ENCODE peak calls at places on chromosomes 16 and 17, in eight cellular contexts. I, J, W, N, X, Y, V and C are unnamed samples.
A peak's percentile ranks its signal among the peaks of the same experiment; 100 is the strongest.

GRCh38 chr17:78266231-78266631 is 34.8 kb downstream of the TMEM235 start:
- DNase-seq in I (no peak), J (no peak), W (no peak), N (peak; percentile 59), X (no peak), Y (no peak), V (no peak), C (no peak)

GRCh38 chr16:27199747-27200146 is 3.6 kb upstream of the KDM8 start:
- DNase-seq in I (no peak), J (no peak), W (no peak), N (no peak), X (no peak), Y (no peak), V (no peak), C (no peak)

GRCh38 chr17:44569459-44569858 is 12.2 kb downstream of the FZD2 start:
- DNase-seq in I (no peak), J (no peak), W (no peak), N (no peak), X (no peak), Y (no peak), V (no peak), C (no peak)

GRCh38 chr17:15493031-15493750 is 25.8 kb upstream of the CDRT4 start:
- DNase-seq in I (peak; percentile 29), J (no peak), W (no peak), N (no peak), X (no peak), Y (no peak), V (no peak), C (no peak)

GRCh38 chr16:87324411-87325275 is 7.5 kb upstream of the C16orf95 start:
- DNase-seq in I (peak; percentile 83), J (no peak), W (peak; percentile 67), N (peak; percentile 57), X (no peak), Y (no peak), V (peak; percentile 34), C (peak; percentile 33)

GRCh38 chr17:74042744-74043486 is 160.6 kb upstream of the RPL38 start:
- DNase-seq in I (peak; percentile 95), J (peak; percentile 32), W (peak; percentile 13), N (no peak), X (no peak), Y (no peak), V (peak; percentile 50), C (no peak)

GRCh38 chr16:17470002-17470870 is 524 bp downstream of the XYLT1 start:
- DNase-seq in I (no peak), J (no peak), W (peak; percentile 68), N (peak; percentile 50), X (no peak), Y (peak; percentile 30), V (peak; percentile 12), C (peak; percentile 27)

GRCh38 chr16:75263963-75264445 is 12.6 kb upstream of the BCAR1 start:
- DNase-seq in I (peak; percentile 59), J (no peak), W (peak; percentile 35), N (peak; percentile 57), X (no peak), Y (no peak), V (peak; percentile 15), C (peak; percentile 38)

GRCh38 chr16:11586375-11586855 is 304 bp downstream of the LITAF start:
- DNase-seq in I (no peak), J (no peak), W (no peak), N (no peak), X (no peak), Y (no peak), V (no peak), C (no peak)

GRCh38 chr16:50831751-50832150 is 89.9 kb downstream of the CYLD start:
- DNase-seq in I (no peak), J (no peak), W (no peak), N (no peak), X (no peak), Y (no peak), V (no peak), C (no peak)

GRCh38 chr16:29804455-29805231 is 1.7 kb upstream of the MAZ start:
- DNase-seq in I (peak; percentile 75), J (no peak), W (no peak), N (no peak), X (no peak), Y (no peak), V (peak; percentile 47), C (peak; percentile 89)

GRCh38 chr16:78738557-78738956 is 639.1 kb downstream of the WWOX start:
- DNase-seq in I (no peak), J (no peak), W (no peak), N (no peak), X (no peak), Y (no peak), V (no peak), C (no peak)

GRCh38 chr17:37458805-37459204 is 30.9 kb upstream of the DUSP14 start:
- DNase-seq in I (no peak), J (no peak), W (no peak), N (no peak), X (no peak), Y (no peak), V (peak; percentile 52), C (no peak)

GRCh38 chr16:30049871-30050270 is 15.7 kb upstream of the ALDOA start:
- DNase-seq in I (peak; percentile 40), J (no peak), W (no peak), N (no peak), X (no peak), Y (no peak), V (no peak), C (no peak)

GRCh38 chr16:80639636-80640035 is 98.8 kb downstream of the DYNLRB2 start:
- DNase-seq in I (no peak), J (no peak), W (no peak), N (no peak), X (no peak), Y (no peak), V (no peak), C (no peak)

GRCh38 chr16:12739738-12740137 is 63.9 kb downstream of the CPPED1 start:
- DNase-seq in I (no peak), J (no peak), W (no peak), N (no peak), X (no peak), Y (no peak), V (no peak), C (no peak)

GRCh38 chr16:89691986-89692569 is 5.6 kb downstream of the CDK10 start:
- DNase-seq in I (no peak), J (no peak), W (no peak), N (no peak), X (no peak), Y (no peak), V (no peak), C (no peak)

GRCh38 chr17:40323731-40324650 is 15.0 kb downstream of the RARA start:
- DNase-seq in I (no peak), J (no peak), W (no peak), N (peak; percentile 57), X (peak; percentile 78), Y (peak; percentile 78), V (peak; percentile 85), C (no peak)

GRCh38 chr16:27374231-27374793 is 27.7 kb upstream of the IL21R start:
- DNase-seq in I (no peak), J (no peak), W (no peak), N (no peak), X (no peak), Y (no peak), V (no peak), C (no peak)

GRCh38 chr16:73232555-73233422 is 184.9 kb upstream of the ZFHX3 start:
- DNase-seq in I (peak; percentile 24), J (peak; percentile 62), W (no peak), N (peak; percentile 40), X (no peak), Y (no peak), V (peak; percentile 91), C (no peak)

GRCh38 chr17:10702574-10702973 is 5.2 kb downstream of the ADPRM start:
- DNase-seq in I (no peak), J (no peak), W (no peak), N (no peak), X (no peak), Y (no peak), V (peak; percentile 33), C (no peak)

GRCh38 chr17:3594976-3595375 is 14.2 kb downstream of the TRPV1 start:
- DNase-seq in I (no peak), J (no peak), W (no peak), N (no peak), X (no peak), Y (no peak), V (no peak), C (no peak)

GRCh38 chr16:53841884-53842283 is 137.9 kb downstream of the FTO start:
- DNase-seq in I (no peak), J (no peak), W (no peak), N (no peak), X (no peak), Y (no peak), V (no peak), C (no peak)

GRCh38 chr16:75621170-75621477 is 2.0 kb downstream of the ADAT1 start:
- DNase-seq in I (peak; percentile 52), J (no peak), W (no peak), N (no peak), X (peak; percentile 36), Y (no peak), V (peak; percentile 64), C (no peak)

GRCh38 chr16:30458561-30459394 is 13.1 kb upstream of the SEPHS2 start:
- DNase-seq in I (no peak), J (no peak), W (no peak), N (no peak), X (no peak), Y (peak; percentile 38), V (no peak), C (peak; percentile 8)

GRCh38 chr17:35808240-35808961 is 883 bp upstream of the TAF15 start:
- DNase-seq in I (no peak), J (no peak), W (no peak), N (peak; percentile 31), X (no peak), Y (no peak), V (no peak), C (no peak)

GRCh38 chr17:62631936-62632924 is 4.8 kb downstream of the MRC2 start:
- DNase-seq in I (no peak), J (no peak), W (no peak), N (no peak), X (no peak), Y (no peak), V (no peak), C (no peak)